ENCODE peak calls at places on chromosomes 1 and 21, in nine cellular contexts. O is CD4-positive, CD25-positive, alpha-beta regulatory T cell; H is CD4-positive, alpha-beta memory T cell; R is AG04450; Y is pancreas; A is astrocyte; N is left ventricle myocardium inferior; X is neuronal stem cell; W is fibroblast of lung. E is an unnamed sample. For H3K9me3, the result is how much of the 10 kb centered on the place peaks cover.

GRCh38 chr1:210250998-210251679 is 18.5 kb downstream of the SERTAD4 start:
- DNase-seq in O (no peak), H (peak), R (no peak), Y (peak), A (peak), N (peak), X (peak), W (no peak), E (no peak)

GRCh38 chr1:27520651-27521050 is 30.7 kb upstream of the WASF2 start:
- DNase-seq in O (no peak), H (no peak), R (no peak), Y (no peak), A (no peak), N (peak), X (no peak), W (no peak), E (no peak)

GRCh38 chr1:157359309-157360020 is 192.8 kb downstream of the FCRL5 start:
- DNase-seq in O (no peak), H (no peak), R (no peak), Y (no peak), A (no peak), N (no peak), X (no peak), W (no peak), E (no peak)

GRCh38 chr1:229848762-229849677 is 218.0 kb upstream of the GALNT2 start:
- DNase-seq in O (peak), H (no peak), R (no peak), Y (no peak), A (no peak), N (no peak), X (no peak), W (peak), E (no peak)

GRCh38 chr1:160128636-160129035 is 13.1 kb downstream of the ATP1A2 start:
- DNase-seq in O (no peak), H (no peak), R (no peak), Y (no peak), A (no peak), N (no peak), X (no peak), W (no peak), E (no peak)

GRCh38 chr1:75616436-75617433 is 5.8 kb upstream of the SLC44A5 start:
- DNase-seq in O (no peak), H (no peak), R (no peak), Y (peak), A (peak), N (no peak), X (peak), W (peak), E (no peak)

GRCh38 chr1:158930504-158930903 is 848 bp upstream of the PYHIN1 start:
- DNase-seq in O (peak), H (peak), R (no peak), Y (no peak), A (no peak), N (no peak), X (no peak), W (no peak), E (no peak)

GRCh38 chr21:41772351-41773080 is 5.7 kb upstream of the RIPK4 start:
- DNase-seq in O (no peak), H (no peak), R (no peak), Y (no peak), A (no peak), N (no peak), X (no peak), W (no peak), E (no peak)

GRCh38 chr1:32892368-32893197 is 6.3 kb downstream of the HPCA start:
- DNase-seq in O (peak), H (no peak), R (no peak), Y (peak), A (no peak), N (no peak), X (no peak), W (peak), E (no peak)

GRCh38 chr1:151619489-151620093 is 7.7 kb downstream of the SNX27 start:
- DNase-seq in O (no peak), H (no peak), R (peak), Y (no peak), A (peak), N (no peak), X (no peak), W (peak), E (no peak)

GRCh38 chr1:64895500-64895899 is 70.8 kb downstream of the JAK1 start:
- DNase-seq in O (no peak), H (no peak), R (no peak), Y (no peak), A (peak), N (no peak), X (no peak), W (no peak), E (no peak)

GRCh38 chr1:212127219-212127618 is 91.7 kb downstream of the DTL start:
- DNase-seq in O (no peak), H (no peak), R (no peak), Y (no peak), A (no peak), N (no peak), X (no peak), W (no peak), E (no peak)

GRCh38 chr1:209412036-209412435 is 171.5 kb upstream of the CAMK1G start:
- DNase-seq in O (no peak), H (no peak), R (no peak), Y (no peak), A (no peak), N (no peak), X (no peak), W (no peak), E (no peak)

DNA sequence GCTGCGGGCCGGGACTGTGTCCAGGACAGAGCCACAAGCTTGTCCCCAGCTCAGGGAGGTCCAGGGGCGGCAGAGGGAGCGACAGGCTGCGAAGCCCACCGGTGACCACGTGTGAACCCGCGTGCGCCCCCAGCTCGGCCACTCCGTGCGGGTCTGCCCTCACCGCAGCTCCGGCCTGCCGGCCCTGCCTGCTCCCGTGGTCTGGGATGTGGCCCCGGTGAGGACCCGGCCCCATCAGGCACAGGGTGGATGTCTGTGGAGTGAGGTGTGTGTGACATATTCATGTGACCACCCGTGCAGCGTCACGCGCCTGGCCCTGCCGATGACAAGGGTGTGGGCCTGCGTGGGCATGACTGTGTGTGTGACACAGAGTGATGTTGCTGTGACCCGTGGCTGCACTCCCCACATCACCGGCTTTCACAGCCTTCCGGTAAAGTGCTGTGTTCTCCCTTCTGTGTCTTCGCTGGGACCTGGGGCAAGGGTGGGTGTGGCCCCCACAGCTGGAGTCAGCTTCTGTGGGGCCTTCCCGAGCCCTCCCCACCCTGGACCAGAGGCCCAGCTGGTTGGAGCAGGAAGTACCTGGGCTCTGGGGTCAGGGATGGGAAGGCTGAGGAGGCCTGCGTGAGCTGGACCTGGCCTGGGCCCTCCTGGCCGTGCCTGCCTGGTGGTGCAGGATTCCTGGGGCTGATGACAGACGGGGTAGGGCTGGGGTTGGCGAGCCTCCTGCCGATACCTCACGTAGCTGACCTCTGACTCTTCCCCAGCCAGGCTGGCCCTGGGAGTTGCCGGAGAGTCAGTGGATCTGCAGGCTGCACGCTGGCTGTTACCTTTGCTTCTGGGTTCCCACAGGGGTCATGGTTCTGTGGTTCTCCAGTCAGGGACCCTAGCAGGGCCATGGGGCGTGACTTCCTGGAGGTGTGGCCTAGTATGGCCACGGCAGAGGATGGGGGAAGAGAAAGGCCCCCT is 4.1 kb downstream of the RNF223 start:
- DNase-seq in O (no peak), H (no peak), R (no peak), Y (no peak), A (no peak), N (no peak), X (no peak), W (no peak), E (no peak)
- H3K4me3 ChIP-seq in O (no peak), H (peak), R (no peak), Y (peak), A (no peak), N (peak), X (peak), W (no peak), E (peak)

DNA sequence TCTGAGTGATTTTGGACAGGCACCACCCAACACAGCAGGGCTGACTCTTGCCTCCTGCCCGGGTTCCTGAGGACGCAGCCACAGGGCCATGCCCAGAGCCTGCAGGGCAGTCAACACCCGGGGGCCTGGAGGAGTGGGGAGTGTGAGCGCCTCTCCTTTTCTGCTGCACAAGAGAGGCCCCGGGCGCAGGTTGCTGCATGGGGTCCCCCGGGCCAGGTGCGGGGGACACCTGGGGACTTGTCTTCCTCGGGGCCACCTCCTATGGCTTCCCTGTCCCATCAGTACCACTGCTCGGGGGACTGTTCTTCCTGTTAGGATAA is 6.9 kb upstream of the TTC34 start:
- DNase-seq in O (no peak), H (no peak), R (no peak), Y (peak), A (no peak), N (no peak), X (no peak), W (no peak), E (no peak)
- H3K9me3 ChIP-seq in O (under half), H (under half), R (half or more), Y (under half), A (under half), N (under half), X (under half), W (under half), E (under half)

DNA sequence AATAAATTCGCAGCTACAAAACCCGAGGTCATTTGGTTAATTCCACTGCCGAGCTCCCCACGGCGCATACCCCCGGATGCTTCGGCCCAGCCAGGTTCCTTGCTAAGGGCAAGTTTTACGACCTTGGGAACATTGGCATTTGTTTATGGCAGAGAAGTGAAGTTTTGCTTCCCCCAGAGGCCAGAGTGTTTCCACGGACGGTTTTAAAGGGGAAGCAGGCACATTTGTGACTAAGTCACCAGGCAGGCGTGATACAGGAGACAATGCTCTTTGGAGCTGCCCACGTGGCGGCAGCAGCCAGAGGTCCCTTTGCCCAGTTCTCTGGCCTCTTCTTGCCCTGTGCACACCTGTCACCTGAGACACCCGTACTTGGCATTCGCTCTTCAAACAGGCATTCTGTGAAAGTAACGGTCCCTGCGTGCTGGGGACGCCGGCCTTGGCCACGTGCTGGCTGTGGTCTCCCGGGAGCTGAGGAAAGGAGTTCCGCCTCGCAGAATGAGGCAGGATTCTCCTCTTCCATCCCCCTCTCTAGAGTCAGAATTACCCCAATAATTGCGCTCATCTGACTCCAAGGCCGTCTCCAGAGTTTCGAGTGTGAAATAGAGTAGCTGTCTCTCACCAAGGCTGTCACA is 138.3 kb downstream of the PRDM16 start:
- DNase-seq in O (no peak), H (no peak), R (no peak), Y (no peak), A (no peak), N (no peak), X (no peak), W (no peak), E (no peak)
- H3K4me3 ChIP-seq in O (no peak), H (no peak), R (no peak), Y (no peak), A (no peak), N (no peak), X (no peak), W (no peak), E (no peak)

DNA sequence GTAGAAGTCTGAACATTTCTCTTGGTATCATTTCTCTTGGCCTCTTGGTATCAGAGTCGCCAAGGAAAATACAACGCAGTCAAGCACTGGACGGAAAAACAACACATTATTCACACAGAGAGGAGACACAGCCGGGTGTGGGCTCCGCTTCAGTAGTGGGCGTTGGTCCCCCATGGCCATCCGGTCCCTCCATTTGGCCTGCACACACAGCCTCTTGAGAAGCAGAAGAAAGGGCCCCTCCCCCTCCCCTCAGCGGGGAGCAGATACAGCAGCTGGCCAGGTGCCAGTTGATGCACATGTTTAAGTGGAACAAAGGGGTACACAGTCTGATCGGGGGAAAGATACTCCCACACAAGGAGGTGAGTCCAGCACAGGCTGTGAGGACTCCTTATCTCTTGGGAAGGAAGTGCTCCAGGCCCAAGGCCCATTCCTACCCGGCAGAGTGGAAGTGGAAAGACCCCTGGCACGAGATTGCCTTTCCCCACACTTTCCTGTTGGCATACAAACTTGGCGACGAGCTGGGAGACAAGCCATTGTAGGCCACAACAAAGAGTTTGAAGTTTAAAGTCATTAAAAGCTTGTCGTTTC is 311.3 kb downstream of the FAM72C start:
- DNase-seq in O (no peak), H (no peak), R (no peak), Y (peak), A (no peak), N (no peak), X (no peak), W (no peak), E (no peak)
- H3K9me3 ChIP-seq in O (under half), H (under half), R (under half), Y (under half), A (under half), N (under half), X (under half), W (under half), E (under half)

GRCh38 chr1:17012775-17013501 is 1.2 kb upstream of the ATP13A2 start:
- DNase-seq in O (no peak), H (no peak), R (no peak), Y (peak), A (peak), N (no peak), X (no peak), W (no peak), E (no peak)
- H3K4me3 ChIP-seq in O (no peak), H (no peak), R (no peak), Y (no peak), A (no peak), N (no peak), X (no peak), W (no peak), E (no peak)

DNA sequence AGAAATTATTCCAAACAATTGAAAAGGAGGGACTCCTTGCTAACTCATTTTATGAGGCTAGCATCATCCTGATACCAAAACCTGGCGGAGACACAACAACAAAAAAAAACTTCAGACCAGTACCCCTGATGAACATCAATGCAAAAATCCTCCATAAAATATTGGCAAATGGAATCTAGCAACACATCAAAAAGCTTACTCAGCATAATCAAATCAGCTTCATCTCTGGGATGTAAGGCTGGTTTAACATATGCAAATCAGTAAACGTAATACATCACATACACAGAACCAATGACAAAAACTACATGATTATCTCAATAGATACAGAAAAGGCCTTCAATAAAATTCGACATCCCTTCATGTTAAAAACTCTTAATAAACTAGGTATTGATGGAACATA is 440.1 kb downstream of the NUF2 start:
- DNase-seq in O (no peak), H (no peak), R (no peak), Y (no peak), A (no peak), N (no peak), X (no peak), W (no peak), E (no peak)
- H3K9me3 ChIP-seq in O (under half), H (under half), R (under half), Y (under half), A (under half), N (under half), X (under half), W (under half), E (under half)

GRCh38 chr1:156148236-156148635 is 5.1 kb upstream of the SEMA4A start:
- DNase-seq in O (no peak), H (no peak), R (no peak), Y (no peak), A (no peak), N (no peak), X (no peak), W (no peak), E (no peak)

GRCh38 chr1:156146749-156147405 is 6.5 kb upstream of the SEMA4A start:
- DNase-seq in O (peak), H (no peak), R (no peak), Y (no peak), A (no peak), N (no peak), X (no peak), W (no peak), E (no peak)

GRCh38 chr1:156150107-156151000 is 3.0 kb upstream of the SEMA4A start:
- DNase-seq in O (no peak), H (no peak), R (no peak), Y (no peak), A (no peak), N (no peak), X (peak), W (no peak), E (no peak)

GRCh38 chr1:156151093-156151688 is 2.2 kb upstream of the SEMA4A start:
- DNase-seq in O (no peak), H (no peak), R (no peak), Y (no peak), A (no peak), N (no peak), X (no peak), W (peak), E (no peak)

DNA sequence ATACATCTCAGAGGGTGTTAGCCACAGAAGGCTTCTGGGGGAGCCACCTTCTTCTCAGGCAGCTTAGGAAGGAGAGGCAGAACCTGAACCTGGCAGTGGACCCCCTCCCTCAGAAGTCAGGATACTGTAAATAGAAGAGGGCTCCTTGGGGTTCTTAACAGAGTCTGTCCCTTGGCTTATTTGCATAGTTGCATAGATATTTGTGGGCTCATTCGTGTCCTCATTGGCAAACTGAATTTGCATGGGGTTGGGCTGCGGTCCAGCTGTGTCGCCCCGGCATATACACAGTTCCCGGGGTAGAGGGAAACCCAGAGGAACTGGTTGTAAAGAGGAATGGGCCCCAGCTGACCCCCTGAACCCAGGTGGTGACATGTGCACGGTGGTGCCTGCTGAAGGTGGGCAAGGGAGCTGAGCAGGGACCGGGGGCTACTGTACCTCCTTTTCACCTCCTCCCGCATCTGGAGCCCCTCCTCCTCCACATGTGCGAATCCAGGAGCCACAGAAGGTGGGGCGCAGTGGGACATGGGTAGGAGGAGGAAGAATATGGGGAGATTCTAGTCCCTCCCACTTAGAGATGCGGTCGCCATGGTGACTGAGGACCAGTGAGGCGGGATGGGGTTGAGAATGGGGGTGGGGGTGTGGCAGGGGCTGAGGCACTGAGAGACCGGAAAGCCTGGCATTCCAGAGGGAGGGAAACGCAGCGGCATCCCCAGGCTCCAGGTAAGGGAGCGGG is 3.8 kb upstream of the SEMA4A start:
- DNase-seq in O (no peak), H (no peak), R (no peak), Y (no peak), A (no peak), N (no peak), X (no peak), W (no peak), E (no peak)
- H3K4me3 ChIP-seq in O (no peak), H (no peak), R (no peak), Y (no peak), A (no peak), N (no peak), X (no peak), W (no peak), E (no peak)

GRCh38 chr1:15739259-15739658 is 3.0 kb upstream of the TMEM82 start:
- DNase-seq in O (no peak), H (no peak), R (no peak), Y (no peak), A (no peak), N (no peak), X (no peak), W (no peak), E (no peak)
- H3K9me3 ChIP-seq in O (under half), H (under half), R (under half), Y (under half), A (under half), N (under half), X (under half), W (under half), E (under half)

GRCh38 chr1:6286266-6286665 is 25.4 kb upstream of the GPR153 start:
- DNase-seq in O (no peak), H (no peak), R (no peak), Y (peak), A (no peak), N (no peak), X (no peak), W (no peak), E (no peak)

GRCh38 chr1:6288674-6289073 is 27.8 kb upstream of the GPR153 start:
- DNase-seq in O (no peak), H (no peak), R (no peak), Y (no peak), A (no peak), N (no peak), X (no peak), W (no peak), E (no peak)

GRCh38 chr1:6287029-6287428 is 26.1 kb upstream of the GPR153 start:
- DNase-seq in O (no peak), H (no peak), R (no peak), Y (peak), A (no peak), N (no peak), X (no peak), W (no peak), E (no peak)

GRCh38 chr1:6287431-6287886 is 26.6 kb upstream of the GPR153 start:
- DNase-seq in O (no peak), H (no peak), R (no peak), Y (no peak), A (no peak), N (no peak), X (no peak), W (peak), E (no peak)

GRCh38 chr1:6288026-6288425 is 27.1 kb upstream of the GPR153 start:
- DNase-seq in O (no peak), H (no peak), R (no peak), Y (peak), A (no peak), N (no peak), X (no peak), W (no peak), E (no peak)
- H3K4me3 ChIP-seq in O (no peak), H (no peak), R (no peak), Y (no peak), A (no peak), N (no peak), X (no peak), W (no peak), E (no peak)

GRCh38 chr1:49318218-49318617 is 541.5 kb upstream of the BEND5 start:
- DNase-seq in O (no peak), H (no peak), R (no peak), Y (no peak), A (no peak), N (no peak), X (no peak), W (no peak), E (no peak)
- H3K9me3 ChIP-seq in O (under half), H (under half), R (under half), Y (under half), A (under half), N (under half), X (under half), W (under half), E (under half)

E was measured in naive thymus-derived CD4-positive, alpha-beta T cell.